ENCODE peak calls at places on chromosomes 5 and 9, in six cellular contexts. X is HCT116, J is H1, G is GM12878, I is HepG2, O is K562. Y is an unnamed sample.

GRCh38 chr9:82513242-82513750 is 524.7 kb downstream of the SPATA31D1 start:
- DNase-seq in X (no peak), J (no peak), G (no peak), I (no peak), O (no peak), Y (no peak)

GRCh38 chr9:77375956-77376532 is 198.7 kb downstream of the VPS13A start:
- DNase-seq in X (no peak), J (peak), G (no peak), I (no peak), O (no peak), Y (peak)

GRCh38 chr9:84669293-84670105 is at the start of gene NTRK2:
- DNase-seq in X (no peak), J (no peak), G (no peak), I (no peak), O (no peak), Y (no peak)

GRCh38 chr9:16331527-16331926 is 538.9 kb downstream of the BNC2 start:
- DNase-seq in X (no peak), J (no peak), G (no peak), I (no peak), O (no peak), Y (no peak)

GRCh38 chr5:81544351-81545001 is 150.5 kb upstream of the ACOT12 start:
- DNase-seq in X (no peak), J (no peak), G (no peak), I (no peak), O (no peak), Y (no peak)

GRCh38 chr5:169757016-169757415 is 119.9 kb downstream of the DOCK2 start:
- DNase-seq in X (no peak), J (no peak), G (no peak), I (no peak), O (no peak), Y (no peak)

GRCh38 chr9:121781143-121781542 is 129.7 kb downstream of the DAB2IP start:
- DNase-seq in X (no peak), J (no peak), G (no peak), I (no peak), O (no peak), Y (no peak)

GRCh38 chr5:61582421-61582820 is 250.4 kb downstream of the ZSWIM6 start:
- DNase-seq in X (no peak), J (no peak), G (no peak), I (no peak), O (no peak), Y (no peak)

GRCh38 chr9:110183208-110184145 is 24.5 kb downstream of the C9orf152 start:
- DNase-seq in X (peak), J (peak), G (peak), I (peak), O (peak), Y (peak)

GRCh38 chr5:122665087-122665486 is 109.8 kb upstream of the SNX2 start:
- DNase-seq in X (no peak), J (no peak), G (no peak), I (no peak), O (no peak), Y (no peak)

GRCh38 chr5:179265529-179266290 is 79.6 kb downstream of the ADAMTS2 start:
- DNase-seq in X (no peak), J (no peak), G (no peak), I (no peak), O (no peak), Y (no peak)

GRCh38 chr5:15529821-15530220 is 29.8 kb downstream of the FBXL7 start:
- DNase-seq in X (no peak), J (no peak), G (no peak), I (no peak), O (no peak), Y (no peak)

GRCh38 chr5:119178435-119178834 is 107.5 kb downstream of the DMXL1 start:
- DNase-seq in X (no peak), J (no peak), G (no peak), I (no peak), O (no peak), Y (no peak)

GRCh38 chr5:10323588-10324488 is 16.1 kb upstream of the CMBL start:
- DNase-seq in X (no peak), J (no peak), G (no peak), I (peak), O (peak), Y (no peak)

GRCh38 chr9:121048618-121049017 is 1.5 kb downstream of the C5 start:
- DNase-seq in X (no peak), J (no peak), G (no peak), I (no peak), O (no peak), Y (no peak)

GRCh38 chr9:96514108-96514824 is 64.3 kb downstream of the HABP4 start:
- DNase-seq in X (no peak), J (no peak), G (no peak), I (no peak), O (no peak), Y (no peak)

GRCh38 chr5:82105457-82105856 is 133.6 kb downstream of the ATG10 start:
- DNase-seq in X (no peak), J (no peak), G (no peak), I (no peak), O (no peak), Y (no peak)

GRCh38 chr9:86604741-86605140 is 250.5 kb upstream of the TUT7 start:
- DNase-seq in X (no peak), J (no peak), G (no peak), I (no peak), O (no peak), Y (no peak)

GRCh38 chr5:7517006-7517405 is 121.1 kb downstream of the ADCY2 start:
- DNase-seq in X (no peak), J (no peak), G (no peak), I (no peak), O (no peak), Y (no peak)

GRCh38 chr5:42982107-42982622 is 58.0 kb downstream of the ANXA2R start:
- DNase-seq in X (no peak), J (no peak), G (no peak), I (no peak), O (no peak), Y (no peak)
- TF ChIP-seq ZNF274 in X (no peak), J (no peak), G (no peak), I (no peak), O (no peak), Y (no peak)

GRCh38 chr5:57445715-57446037 is 36.9 kb downstream of the ACTBL2 start:
- DNase-seq in X (no peak), J (no peak), G (no peak), I (no peak), O (no peak), Y (no peak)
- TF ChIP-seq ZNF274 in X (no peak), J (no peak), G (no peak), I (no peak), O (no peak), Y (no peak)

DNA sequence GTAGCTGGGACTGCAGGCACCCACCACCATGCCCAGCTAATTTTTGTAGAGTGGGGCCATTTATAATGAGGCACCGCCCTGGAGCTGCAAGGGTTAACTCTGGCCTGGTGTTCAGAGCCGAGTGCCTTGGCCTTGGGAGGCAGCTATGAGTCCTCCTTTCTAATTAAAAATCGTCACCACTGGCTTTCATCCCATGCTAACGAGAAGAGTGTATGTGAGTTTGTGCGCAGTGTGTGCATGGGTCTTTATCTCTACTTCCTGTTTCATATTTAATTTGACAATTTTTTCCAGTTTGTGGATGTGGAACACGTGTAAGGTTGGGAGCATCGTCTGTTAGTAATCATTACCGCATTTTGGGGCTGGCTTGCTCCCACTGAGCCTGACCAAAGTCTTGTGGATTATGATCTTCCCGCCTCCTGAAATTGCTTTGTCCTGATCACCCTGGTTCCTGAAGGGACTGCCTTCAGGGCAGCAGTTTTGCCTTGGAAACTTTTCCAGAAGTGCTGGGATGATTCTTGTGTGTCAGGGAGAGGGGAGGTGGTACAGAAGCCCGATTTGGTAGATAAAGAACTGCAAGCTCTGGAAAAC is 76.5 kb downstream of the NDFIP1 start:
- DNase-seq in X (no peak), J (no peak), G (no peak), I (no peak), O (no peak), Y (no peak)
- TF ChIP-seq ZNF274 in X (no peak), J (no peak), G (no peak), I (no peak), O (no peak), Y (no peak)

GRCh38 chr9:114223564-114224246 is 68.4 kb downstream of the COL27A1 start:
- DNase-seq in X (peak), J (no peak), G (no peak), I (peak), O (no peak), Y (peak)
- TF ChIP-seq ZNF274 in X (no peak), J (no peak), G (no peak), I (no peak), O (no peak), Y (no peak)

GRCh38 chr9:107484117-107484723 is 5.3 kb downstream of the KLF4 start:
- DNase-seq in X (peak), J (no peak), G (peak), I (peak), O (peak), Y (peak)
- TF ChIP-seq ZNF274 in X (no peak), J (no peak), G (no peak), I (no peak), O (no peak), Y (no peak)

DNA sequence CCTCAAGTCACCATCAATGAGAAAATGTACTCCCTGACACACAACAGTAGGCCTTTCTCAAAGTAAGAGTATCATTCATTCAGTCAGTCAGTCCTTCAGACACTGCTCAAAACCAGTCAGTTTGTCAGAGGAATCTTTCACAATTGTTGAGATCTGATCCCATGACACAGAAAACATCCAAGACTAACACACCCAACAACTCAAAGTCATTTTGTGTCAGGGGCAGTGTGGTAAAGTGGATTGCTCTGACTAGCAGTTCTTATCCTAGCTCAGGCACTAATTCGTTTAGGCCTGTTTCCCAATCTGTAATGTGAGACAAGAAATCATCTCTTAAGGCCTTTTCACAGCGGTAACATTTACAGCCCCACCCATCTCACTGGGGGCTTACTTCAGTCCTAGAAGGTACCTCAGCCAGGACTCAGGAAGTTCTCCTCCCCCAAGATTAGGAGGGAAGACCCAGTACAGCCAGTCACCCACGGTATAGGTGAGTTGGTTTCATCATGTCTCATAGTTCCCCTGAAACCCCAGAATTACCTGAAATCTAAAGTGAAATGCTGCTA is 31.9 kb downstream of the SH3TC2 start:
- DNase-seq in X (no peak), J (no peak), G (no peak), I (no peak), O (no peak), Y (no peak)
- TF ChIP-seq ZNF274 in X (no peak), J (no peak), G (no peak), I (no peak), O (no peak), Y (no peak)

GRCh38 chr5:1793966-1794895 is 5.4 kb downstream of the MRPL36 start:
- DNase-seq in X (no peak), J (no peak), G (no peak), I (peak), O (no peak), Y (no peak)
- TF ChIP-seq ZNF274 in X (no peak), J (no peak), G (no peak), I (no peak), O (no peak), Y (no peak)

GRCh38 chr9:13948037-13948436 is 365.9 kb downstream of the NFIB start:
- DNase-seq in X (no peak), J (no peak), G (no peak), I (no peak), O (no peak), Y (no peak)
- TF ChIP-seq ZNF274 in X (no peak), J (no peak), G (no peak), I (no peak), O (no peak), Y (no peak)

DNA sequence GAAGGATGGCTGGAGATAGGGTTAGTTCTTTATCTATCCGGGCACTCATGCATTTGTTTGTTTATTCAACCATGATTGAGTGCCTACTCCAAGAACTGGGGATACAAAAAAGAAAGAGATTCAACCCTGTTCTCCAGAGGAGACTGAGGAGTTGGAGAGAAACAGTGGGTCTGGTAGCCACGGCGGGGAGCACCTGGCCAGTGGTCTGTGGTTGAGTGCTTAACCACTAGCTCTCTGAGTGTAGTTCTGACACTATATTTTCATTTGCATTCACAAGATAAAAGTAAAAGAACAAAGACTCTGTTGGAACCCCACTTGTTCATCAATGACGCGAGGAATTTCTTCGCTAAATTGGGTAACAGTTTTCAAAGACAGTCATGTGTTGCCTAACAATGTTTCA is 295.5 kb upstream of the MSX2 start:
- DNase-seq in X (no peak), J (no peak), G (no peak), I (no peak), O (no peak), Y (no peak)
- TF ChIP-seq ZNF274 in X (no peak), J (no peak), G (no peak), I (no peak), O (no peak), Y (no peak)